ENCODE peak calls at places on chromosomes 16 and 17, in seven cellular contexts. X, M, Y, P, I, D and J are unnamed samples.

GRCh38 chr16:68655806-68656205 is 10.7 kb downstream of the CDH3 start:
- DNase-seq in X (no peak), M (no peak), Y (no peak), P (no peak), I (no peak), D (no peak), J (no peak)

GRCh38 chr16:22314661-22315626 is 17.7 kb downstream of the POLR3E start:
- DNase-seq in X (no peak), M (no peak), Y (peak), P (no peak), I (no peak), D (no peak), J (no peak)

GRCh38 chr17:45440161-45440859 is 7.6 kb upstream of the ARHGAP27 start:
- DNase-seq in X (peak), M (peak), Y (no peak), P (no peak), I (peak), D (no peak), J (peak)

GRCh38 chr17:42315402-42316156 is 27.3 kb downstream of the STAT5A start:
- DNase-seq in X (no peak), M (no peak), Y (no peak), P (no peak), I (no peak), D (no peak), J (peak)

GRCh38 chr17:50905460-50905803 is 39.3 kb upstream of the TOB1 start:
- DNase-seq in X (peak), M (no peak), Y (no peak), P (peak), I (no peak), D (no peak), J (no peak)

GRCh38 chr16:68490829-68491575 is 42.7 kb upstream of the SMPD3 start:
- DNase-seq in X (peak), M (peak), Y (no peak), P (no peak), I (peak), D (peak), J (peak)

GRCh38 chr17:32529604-32530003 is 42.8 kb downstream of the CDK5R1 start:
- DNase-seq in X (no peak), M (no peak), Y (no peak), P (no peak), I (no peak), D (no peak), J (no peak)

GRCh38 chr16:4389051-4389955 is 17.7 kb downstream of the VASN start:
- DNase-seq in X (peak), M (no peak), Y (no peak), P (no peak), I (no peak), D (no peak), J (no peak)

GRCh38 chr17:9021985-9022552 is 759 bp downstream of the NTN1 start:
- DNase-seq in X (peak), M (no peak), Y (peak), P (peak), I (no peak), D (no peak), J (no peak)

GRCh38 chr16:27972500-27972899 is 91.0 kb downstream of the GSG1L start:
- DNase-seq in X (peak), M (peak), Y (peak), P (peak), I (peak), D (peak), J (peak)

GRCh38 chr16:54280751-54281150 is 5.8 kb downstream of the IRX3 start:
- DNase-seq in X (no peak), M (no peak), Y (no peak), P (no peak), I (no peak), D (peak), J (no peak)

GRCh38 chr16:88773812-88774291 is 11.2 kb downstream of the PIEZO1 start:
- DNase-seq in X (peak), M (peak), Y (peak), P (no peak), I (no peak), D (no peak), J (no peak)

GRCh38 chr17:59786536-59787319 is 79.3 kb downstream of the VMP1 start:
- DNase-seq in X (peak), M (peak), Y (peak), P (peak), I (peak), D (peak), J (peak)

GRCh38 chr16:70746040-70746707 is 54.8 kb downstream of the VAC14 start:
- DNase-seq in X (no peak), M (peak), Y (no peak), P (peak), I (no peak), D (peak), J (no peak)

GRCh38 chr17:31251075-31251474 is 46.0 kb downstream of the OMG start:
- DNase-seq in X (no peak), M (no peak), Y (no peak), P (no peak), I (no peak), D (no peak), J (no peak)

GRCh38 chr16:52515068-52515671 is 31.8 kb downstream of the TOX3 start:
- DNase-seq in X (peak), M (no peak), Y (peak), P (no peak), I (no peak), D (no peak), J (no peak)

GRCh38 chr16:15044286-15044685 is 11.6 kb downstream of the NTAN1 start:
- DNase-seq in X (no peak), M (no peak), Y (no peak), P (no peak), I (no peak), D (no peak), J (no peak)

GRCh38 chr16:29804455-29805231 is 1.7 kb upstream of the MAZ start:
- DNase-seq in X (peak), M (no peak), Y (peak), P (no peak), I (peak), D (no peak), J (peak)

GRCh38 chr16:85479972-85480726 is 133.0 kb upstream of the GSE1 start:
- DNase-seq in X (peak), M (no peak), Y (peak), P (no peak), I (peak), D (no peak), J (peak)

GRCh38 chr17:38599398-38599856 is 6.3 kb downstream of the SRCIN1 start:
- DNase-seq in X (no peak), M (no peak), Y (no peak), P (no peak), I (no peak), D (no peak), J (no peak)

GRCh38 chr17:27540300-27541105 is 84.3 kb downstream of the KSR1 start:
- DNase-seq in X (no peak), M (peak), Y (no peak), P (no peak), I (no peak), D (no peak), J (no peak)

GRCh38 chr17:38485146-38485468 is 56.8 kb downstream of the ARHGAP23 start:
- DNase-seq in X (no peak), M (no peak), Y (no peak), P (no peak), I (no peak), D (no peak), J (no peak)

GRCh38 chr16:53224932-53225533 is 170.2 kb downstream of the CHD9 start:
- DNase-seq in X (no peak), M (peak), Y (no peak), P (no peak), I (peak), D (no peak), J (no peak)

GRCh38 chr16:84462296-84463210 is 41.9 kb downstream of the MEAK7 start:
- DNase-seq in X (no peak), M (peak), Y (no peak), P (no peak), I (no peak), D (no peak), J (no peak)

GRCh38 chr17:19728114-19728495 is 11.7 kb upstream of the SLC47A2 start:
- DNase-seq in X (no peak), M (peak), Y (no peak), P (peak), I (no peak), D (no peak), J (no peak)

GRCh38 chr17:61337247-61337812 is 62.3 kb upstream of the TBX2 start:
- DNase-seq in X (no peak), M (peak), Y (no peak), P (no peak), I (no peak), D (no peak), J (no peak)

GRCh38 chr17:21573961-21574610 is 118.2 kb upstream of the KCNJ18 start:
- DNase-seq in X (no peak), M (no peak), Y (no peak), P (peak), I (no peak), D (no peak), J (no peak)

GRCh38 chr16:23502466-23502865 is 7.8 kb downstream of the GGA2 start:
- DNase-seq in X (no peak), M (no peak), Y (no peak), P (no peak), I (no peak), D (no peak), J (no peak)

GRCh38 chr17:7835818-7836595 is 2.0 kb downstream of the KDM6B start:
- DNase-seq in X (peak), M (peak), Y (peak), P (peak), I (no peak), D (no peak), J (no peak)

GRCh38 chr17:35170968-35171771 is 23.0 kb downstream of the SLC35G3 start:
- DNase-seq in X (no peak), M (peak), Y (no peak), P (no peak), I (peak), D (no peak), J (peak)

GRCh38 chr16:81899601-81900000 is 111.7 kb downstream of the SDR42E1 start:
- DNase-seq in X (no peak), M (no peak), Y (no peak), P (no peak), I (no peak), D (no peak), J (no peak)

GRCh38 chr17:46917516-46917915 is 5.4 kb upstream of the GOSR2 start:
- DNase-seq in X (peak), M (no peak), Y (no peak), P (no peak), I (no peak), D (no peak), J (no peak)

GRCh38 chr17:46917041-46917440 is 5.9 kb upstream of the GOSR2 start:
- DNase-seq in X (no peak), M (no peak), Y (no peak), P (no peak), I (no peak), D (no peak), J (no peak)

GRCh38 chr17:46916623-46917022 is 6.3 kb upstream of the GOSR2 start:
- DNase-seq in X (no peak), M (no peak), Y (no peak), P (no peak), I (no peak), D (no peak), J (no peak)

GRCh38 chr17:46915596-46915995 is 7.4 kb upstream of the GOSR2 start:
- DNase-seq in X (no peak), M (peak), Y (no peak), P (no peak), I (no peak), D (no peak), J (no peak)

GRCh38 chr17:46916211-46916610 is 6.7 kb upstream of the GOSR2 start:
- DNase-seq in X (no peak), M (peak), Y (no peak), P (no peak), I (no peak), D (no peak), J (no peak)
- TF ChIP-seq EZH2phosphoT487 in X (no peak), M (no peak), Y (no peak), P (no peak), I (no peak), D (no peak), J (no peak)

GRCh38 chr17:64702815-64703214 is 40.7 kb upstream of the SMURF2 start:
- DNase-seq in X (no peak), M (no peak), Y (no peak), P (no peak), I (no peak), D (no peak), J (no peak)

GRCh38 chr17:64706224-64707076 is 44.3 kb upstream of the SMURF2 start:
- DNase-seq in X (no peak), M (peak), Y (no peak), P (no peak), I (no peak), D (peak), J (no peak)

GRCh38 chr17:64709481-64709880 is 47.4 kb upstream of the SMURF2 start:
- DNase-seq in X (no peak), M (no peak), Y (no peak), P (no peak), I (no peak), D (no peak), J (no peak)

DNA sequence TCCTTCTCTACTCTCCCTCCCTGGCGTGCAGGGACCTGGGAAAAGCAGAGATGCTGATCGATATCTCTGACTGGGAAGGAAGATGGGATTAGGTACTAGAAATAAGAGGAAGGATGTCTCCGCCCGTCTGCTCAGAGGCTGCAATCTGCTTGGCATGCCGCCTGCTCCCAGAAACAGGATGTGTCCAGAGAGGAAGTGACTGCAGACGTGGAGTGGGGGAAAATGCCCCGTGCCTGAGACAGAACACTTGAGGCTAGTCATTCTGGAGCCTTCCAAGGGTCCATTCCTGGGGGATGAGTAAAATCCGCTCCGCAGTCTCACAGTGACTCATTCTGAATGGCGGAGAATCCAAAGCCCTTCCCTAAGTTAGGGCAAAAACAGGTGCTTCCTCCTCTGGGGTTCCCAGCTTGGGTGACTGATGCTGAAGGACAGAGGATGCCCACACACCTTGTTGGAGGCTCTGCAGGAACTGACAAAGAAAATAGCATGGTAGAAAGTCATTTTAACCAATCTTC is 45.0 kb upstream of the SMURF2 start:
- DNase-seq in X (peak), M (peak), Y (no peak), P (peak), I (no peak), D (peak), J (no peak)
- H3K4me2 ChIP-seq in X (no peak), M (peak), Y (no peak), P (peak), I (no peak), D (peak), J (no peak)

GRCh38 chr16:57283214-57283955 is 1.1 kb downstream of the PLLP start:
- DNase-seq in X (peak), M (no peak), Y (no peak), P (no peak), I (no peak), D (no peak), J (no peak)

GRCh38 chr16:57285379-57285778 is 907 bp upstream of the PLLP start:
- DNase-seq in X (no peak), M (no peak), Y (no peak), P (no peak), I (no peak), D (no peak), J (no peak)

GRCh38 chr16:57283956-57284205 is 591 bp downstream of the PLLP start:
- DNase-seq in X (no peak), M (no peak), Y (no peak), P (no peak), I (no peak), D (no peak), J (no peak)

GRCh38 chr16:57284206-57284951 is at the start of gene PLLP:
- DNase-seq in X (peak), M (peak), Y (peak), P (peak), I (no peak), D (no peak), J (no peak)

GRCh38 chr16:57284952-57285263 is 436 bp upstream of the PLLP start:
- DNase-seq in X (no peak), M (no peak), Y (no peak), P (no peak), I (no peak), D (no peak), J (no peak)
- TF ChIP-seq EZH2phosphoT487 in X (no peak), M (no peak), Y (no peak), P (no peak), I (no peak), D (no peak), J (no peak)

DNA sequence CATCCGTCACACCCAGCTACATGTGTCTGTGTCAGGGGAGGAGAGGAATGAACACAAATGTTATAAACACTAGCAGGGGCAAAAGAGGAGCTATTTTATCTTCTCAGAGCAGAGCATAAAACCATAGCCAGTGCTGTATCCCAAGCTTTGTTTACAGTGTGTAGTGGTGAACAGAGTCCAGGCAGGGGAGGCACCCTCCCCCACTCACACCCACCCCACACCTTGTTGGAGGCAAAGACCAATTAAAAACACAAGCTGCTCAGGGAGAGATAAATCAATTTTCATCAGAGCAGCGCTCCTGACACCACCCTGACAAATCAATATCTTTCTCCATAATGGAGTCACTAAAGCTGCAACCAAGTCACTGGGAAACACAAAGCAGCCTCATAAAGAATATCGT is 132.6 kb upstream of the CCL2 start:
- DNase-seq in X (no peak), M (no peak), Y (no peak), P (no peak), I (no peak), D (no peak), J (no peak)
- H3K4me2 ChIP-seq in X (no peak), M (no peak), Y (no peak), P (no peak), I (no peak), D (no peak), J (no peak)

DNA sequence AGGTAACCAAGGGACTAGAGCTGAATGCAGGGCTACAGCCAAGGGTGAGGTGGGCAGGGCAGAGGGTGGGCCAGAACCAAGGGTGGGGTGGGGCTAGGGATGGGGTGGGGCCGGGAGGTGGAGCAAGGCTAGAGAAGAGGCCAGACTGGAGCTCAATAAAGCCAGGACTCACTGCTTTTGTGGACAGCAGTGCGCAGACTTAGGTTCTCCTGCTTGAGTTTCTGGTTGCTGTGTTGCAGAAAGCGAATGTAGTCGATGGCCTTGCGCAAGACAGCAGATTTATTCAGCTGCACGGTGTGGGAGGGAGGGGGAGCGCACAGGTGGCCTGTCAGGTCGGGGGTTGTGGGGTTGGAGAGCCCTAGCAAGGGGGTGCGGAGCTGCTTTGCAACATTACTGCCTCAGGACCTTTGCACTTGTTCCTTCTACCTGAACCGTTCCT is 18.7 kb downstream of the SREBF1 start:
- DNase-seq in X (peak), M (peak), Y (no peak), P (peak), I (no peak), D (no peak), J (peak)
- TF ChIP-seq EZH2phosphoT487 in X (no peak), M (no peak), Y (no peak), P (no peak), I (no peak), D (no peak), J (no peak)

GRCh38 chr16:397736-398332 is 835 bp downstream of the NME4 start:
- DNase-seq in X (peak), M (peak), Y (peak), P (peak), I (peak), D (peak), J (peak)

GRCh38 chr16:400061-400540 is 1.6 kb upstream of the DECR2 start:
- DNase-seq in X (peak), M (no peak), Y (no peak), P (no peak), I (no peak), D (no peak), J (no peak)

GRCh38 chr16:399278-400019 is 2.2 kb upstream of the DECR2 start:
- DNase-seq in X (no peak), M (no peak), Y (no peak), P (no peak), I (no peak), D (no peak), J (no peak)

GRCh38 chr16:397135-397661 is at the start of gene NME4:
- DNase-seq in X (peak), M (peak), Y (peak), P (peak), I (peak), D (no peak), J (peak)

GRCh38 chr16:398551-399277 is 1.7 kb downstream of the NME4 start:
- DNase-seq in X (peak), M (no peak), Y (peak), P (no peak), I (no peak), D (no peak), J (no peak)
- H3K4me2 ChIP-seq in X (peak), M (no peak), Y (no peak), P (peak), I (no peak), D (no peak), J (no peak)

GRCh38 chr16:64589836-64590235 is 532.0 kb downstream of the CDH11 start:
- DNase-seq in X (no peak), M (peak), Y (no peak), P (no peak), I (no peak), D (no peak), J (no peak)
- TF ChIP-seq EZH2phosphoT487 in X (no peak), M (no peak), Y (no peak), P (no peak), I (no peak), D (no peak), J (no peak)